ENCODE peak calls at places on chromosome 6, in six cellular contexts. One of them, this sample, is unnamed.

GRCh38 chr6:24980507-24981384 is 45.0 kb upstream of the RIPOR2 start:
- DNase-seq in NCI-H1105 treated with DMSO at 0.1 percent for 48 hours: peak
- DNase-seq in HTR-8/SVneo: no peak
- DNase-seq in myocyte: no peak
- DNase-seq in fibroblast of the aortic adventitia: peak
- DNase-seq in kidney epithelial cell: no peak
- DNase-seq in this sample: no peak

GRCh38 chr6:167323111-167323510 is 1.8 kb upstream of the TTLL2 start:
- DNase-seq in NCI-H1105 treated with DMSO at 0.1 percent for 48 hours: no peak
- DNase-seq in HTR-8/SVneo: no peak
- DNase-seq in myocyte: no peak
- DNase-seq in fibroblast of the aortic adventitia: no peak
- DNase-seq in kidney epithelial cell: no peak
- DNase-seq in this sample: no peak

GRCh38 chr6:32692019-32692418 is 25.6 kb upstream of the HLA-DQB1 start:
- DNase-seq in NCI-H1105 treated with DMSO at 0.1 percent for 48 hours: no peak
- DNase-seq in HTR-8/SVneo: no peak
- DNase-seq in myocyte: no peak
- DNase-seq in fibroblast of the aortic adventitia: no peak
- DNase-seq in kidney epithelial cell: no peak
- DNase-seq in this sample: peak

GRCh38 chr6:139330841-139331500 is 39.2 kb upstream of the TXLNB start:
- DNase-seq in NCI-H1105 treated with DMSO at 0.1 percent for 48 hours: no peak
- DNase-seq in HTR-8/SVneo: no peak
- DNase-seq in myocyte: peak
- DNase-seq in fibroblast of the aortic adventitia: peak
- DNase-seq in kidney epithelial cell: no peak
- DNase-seq in this sample: no peak

GRCh38 chr6:20266851-20267608 is 54.8 kb upstream of the MBOAT1 start:
- DNase-seq in NCI-H1105 treated with DMSO at 0.1 percent for 48 hours: no peak
- DNase-seq in HTR-8/SVneo: no peak
- DNase-seq in myocyte: no peak
- DNase-seq in fibroblast of the aortic adventitia: no peak
- DNase-seq in kidney epithelial cell: no peak
- DNase-seq in this sample: no peak

GRCh38 chr6:53066059-53066406 is 829 bp downstream of the FBXO9 start:
- DNase-seq in NCI-H1105 treated with DMSO at 0.1 percent for 48 hours: peak
- DNase-seq in HTR-8/SVneo: peak
- DNase-seq in myocyte: peak
- DNase-seq in fibroblast of the aortic adventitia: peak
- DNase-seq in kidney epithelial cell: no peak
- DNase-seq in this sample: peak

GRCh38 chr6:137867685-137868509 is 838 bp downstream of the TNFAIP3 start:
- DNase-seq in NCI-H1105 treated with DMSO at 0.1 percent for 48 hours: no peak
- DNase-seq in HTR-8/SVneo: no peak
- DNase-seq in myocyte: peak
- DNase-seq in fibroblast of the aortic adventitia: no peak
- DNase-seq in kidney epithelial cell: no peak
- DNase-seq in this sample: peak

GRCh38 chr6:45949256-45949655 is 66.4 kb downstream of the CLIC5 start:
- DNase-seq in NCI-H1105 treated with DMSO at 0.1 percent for 48 hours: no peak
- DNase-seq in HTR-8/SVneo: no peak
- DNase-seq in myocyte: no peak
- DNase-seq in fibroblast of the aortic adventitia: no peak
- DNase-seq in kidney epithelial cell: no peak
- DNase-seq in this sample: no peak

GRCh38 chr6:33203443-33204164 is 851 bp upstream of the HSD17B8 start:
- DNase-seq in NCI-H1105 treated with DMSO at 0.1 percent for 48 hours: no peak
- DNase-seq in HTR-8/SVneo: no peak
- DNase-seq in myocyte: no peak
- DNase-seq in fibroblast of the aortic adventitia: no peak
- DNase-seq in kidney epithelial cell: no peak
- DNase-seq in this sample: no peak

GRCh38 chr6:25369043-25369442 is 89.9 kb downstream of the CARMIL1 start:
- DNase-seq in NCI-H1105 treated with DMSO at 0.1 percent for 48 hours: peak
- DNase-seq in HTR-8/SVneo: no peak
- DNase-seq in myocyte: no peak
- DNase-seq in fibroblast of the aortic adventitia: peak
- DNase-seq in kidney epithelial cell: no peak
- DNase-seq in this sample: no peak

GRCh38 chr6:107600936-107601335 is 111.0 kb downstream of the SOBP start:
- DNase-seq in NCI-H1105 treated with DMSO at 0.1 percent for 48 hours: no peak
- DNase-seq in HTR-8/SVneo: peak
- DNase-seq in myocyte: peak
- DNase-seq in fibroblast of the aortic adventitia: peak
- DNase-seq in kidney epithelial cell: peak
- DNase-seq in this sample: no peak

GRCh38 chr6:4055420-4056041 is 23.4 kb downstream of the FAM217A start:
- DNase-seq in NCI-H1105 treated with DMSO at 0.1 percent for 48 hours: peak
- DNase-seq in HTR-8/SVneo: peak
- DNase-seq in myocyte: peak
- DNase-seq in fibroblast of the aortic adventitia: peak
- DNase-seq in kidney epithelial cell: peak
- DNase-seq in this sample: peak

GRCh38 chr6:29757701-29758293 is 34.6 kb downstream of the HLA-F start:
- DNase-seq in NCI-H1105 treated with DMSO at 0.1 percent for 48 hours: no peak
- DNase-seq in HTR-8/SVneo: no peak
- DNase-seq in myocyte: no peak
- DNase-seq in fibroblast of the aortic adventitia: no peak
- DNase-seq in kidney epithelial cell: no peak
- DNase-seq in this sample: no peak

GRCh38 chr6:143441680-143442359 is 8.7 kb downstream of the ADAT2 start:
- DNase-seq in NCI-H1105 treated with DMSO at 0.1 percent for 48 hours: no peak
- DNase-seq in HTR-8/SVneo: no peak
- DNase-seq in myocyte: no peak
- DNase-seq in fibroblast of the aortic adventitia: peak
- DNase-seq in kidney epithelial cell: no peak
- DNase-seq in this sample: no peak

GRCh38 chr6:156190270-156190669 is 586.9 kb upstream of the ARID1B start:
- DNase-seq in NCI-H1105 treated with DMSO at 0.1 percent for 48 hours: peak
- DNase-seq in HTR-8/SVneo: no peak
- DNase-seq in myocyte: no peak
- DNase-seq in fibroblast of the aortic adventitia: no peak
- DNase-seq in kidney epithelial cell: no peak
- DNase-seq in this sample: no peak

GRCh38 chr6:19669206-19669605 is 168.0 kb upstream of the ID4 start:
- DNase-seq in NCI-H1105 treated with DMSO at 0.1 percent for 48 hours: no peak
- DNase-seq in HTR-8/SVneo: no peak
- DNase-seq in myocyte: no peak
- DNase-seq in fibroblast of the aortic adventitia: peak
- DNase-seq in kidney epithelial cell: no peak
- DNase-seq in this sample: no peak

GRCh38 chr6:30483677-30484279 is 5.5 kb upstream of the HLA-E start:
- DNase-seq in NCI-H1105 treated with DMSO at 0.1 percent for 48 hours: peak
- DNase-seq in HTR-8/SVneo: peak
- DNase-seq in myocyte: peak
- DNase-seq in fibroblast of the aortic adventitia: peak
- DNase-seq in kidney epithelial cell: no peak
- DNase-seq in this sample: peak

GRCh38 chr6:158170656-158171081 is 2.5 kb downstream of the GTF2H5 start:
- DNase-seq in NCI-H1105 treated with DMSO at 0.1 percent for 48 hours: no peak
- DNase-seq in HTR-8/SVneo: peak
- DNase-seq in myocyte: peak
- DNase-seq in fibroblast of the aortic adventitia: peak
- DNase-seq in kidney epithelial cell: peak
- DNase-seq in this sample: no peak

GRCh38 chr6:169188051-169188863 is 65.4 kb downstream of the THBS2 start:
- DNase-seq in NCI-H1105 treated with DMSO at 0.1 percent for 48 hours: no peak
- DNase-seq in HTR-8/SVneo: peak
- DNase-seq in myocyte: peak
- DNase-seq in fibroblast of the aortic adventitia: peak
- DNase-seq in kidney epithelial cell: peak
- DNase-seq in this sample: no peak

GRCh38 chr6:8608737-8609136 is 173.4 kb upstream of the SLC35B3 start:
- DNase-seq in NCI-H1105 treated with DMSO at 0.1 percent for 48 hours: no peak
- DNase-seq in HTR-8/SVneo: no peak
- DNase-seq in myocyte: no peak
- DNase-seq in fibroblast of the aortic adventitia: no peak
- DNase-seq in kidney epithelial cell: no peak
- DNase-seq in this sample: no peak

GRCh38 chr6:40640591-40641293 is 53.6 kb upstream of the LRFN2 start:
- DNase-seq in NCI-H1105 treated with DMSO at 0.1 percent for 48 hours: no peak
- DNase-seq in HTR-8/SVneo: no peak
- DNase-seq in myocyte: no peak
- DNase-seq in fibroblast of the aortic adventitia: no peak
- DNase-seq in kidney epithelial cell: no peak
- DNase-seq in this sample: no peak

GRCh38 chr6:39899540-39900295 is 34.5 kb downstream of the MOCS1 start:
- DNase-seq in NCI-H1105 treated with DMSO at 0.1 percent for 48 hours: no peak
- DNase-seq in HTR-8/SVneo: no peak
- DNase-seq in myocyte: no peak
- DNase-seq in fibroblast of the aortic adventitia: no peak
- DNase-seq in kidney epithelial cell: no peak
- DNase-seq in this sample: no peak

GRCh38 chr6:104404377-104404776 is 455.3 kb downstream of the HACE1 start:
- DNase-seq in NCI-H1105 treated with DMSO at 0.1 percent for 48 hours: no peak
- DNase-seq in HTR-8/SVneo: no peak
- DNase-seq in myocyte: no peak
- DNase-seq in fibroblast of the aortic adventitia: no peak
- DNase-seq in kidney epithelial cell: no peak
- DNase-seq in this sample: peak

GRCh38 chr6:89580997-89581666 is 57.4 kb downstream of the LYRM2 start:
- DNase-seq in NCI-H1105 treated with DMSO at 0.1 percent for 48 hours: no peak
- DNase-seq in HTR-8/SVneo: no peak
- DNase-seq in myocyte: no peak
- DNase-seq in fibroblast of the aortic adventitia: no peak
- DNase-seq in kidney epithelial cell: no peak
- DNase-seq in this sample: no peak

GRCh38 chr6:138116661-138116999 is 9.4 kb upstream of the PERP start:
- DNase-seq in NCI-H1105 treated with DMSO at 0.1 percent for 48 hours: no peak
- DNase-seq in HTR-8/SVneo: no peak
- DNase-seq in myocyte: no peak
- DNase-seq in fibroblast of the aortic adventitia: no peak
- DNase-seq in kidney epithelial cell: no peak
- DNase-seq in this sample: no peak

GRCh38 chr6:24149836-24150235 is 23.8 kb downstream of the NRSN1 start:
- DNase-seq in NCI-H1105 treated with DMSO at 0.1 percent for 48 hours: no peak
- DNase-seq in HTR-8/SVneo: no peak
- DNase-seq in myocyte: no peak
- DNase-seq in fibroblast of the aortic adventitia: no peak
- DNase-seq in kidney epithelial cell: no peak
- DNase-seq in this sample: no peak

GRCh38 chr6:116386581-116387299 is 16.0 kb downstream of the DSE start:
- DNase-seq in NCI-H1105 treated with DMSO at 0.1 percent for 48 hours: no peak
- DNase-seq in HTR-8/SVneo: no peak
- DNase-seq in myocyte: peak
- DNase-seq in fibroblast of the aortic adventitia: peak
- DNase-seq in kidney epithelial cell: no peak
- DNase-seq in this sample: no peak

GRCh38 chr6:52049252-52050050 is 38.0 kb downstream of the PKHD1 start:
- DNase-seq in NCI-H1105 treated with DMSO at 0.1 percent for 48 hours: peak
- DNase-seq in HTR-8/SVneo: peak
- DNase-seq in myocyte: peak
- DNase-seq in fibroblast of the aortic adventitia: peak
- DNase-seq in kidney epithelial cell: no peak
- DNase-seq in this sample: peak

GRCh38 chr6:89291256-89291819 is 23.8 kb downstream of the GABRR2 start:
- DNase-seq in NCI-H1105 treated with DMSO at 0.1 percent for 48 hours: no peak
- DNase-seq in HTR-8/SVneo: no peak
- DNase-seq in myocyte: no peak
- DNase-seq in fibroblast of the aortic adventitia: no peak
- DNase-seq in kidney epithelial cell: no peak
- DNase-seq in this sample: no peak

GRCh38 chr6:52496609-52497008 is 76.5 kb downstream of the EFHC1 start:
- DNase-seq in NCI-H1105 treated with DMSO at 0.1 percent for 48 hours: no peak
- DNase-seq in HTR-8/SVneo: no peak
- DNase-seq in myocyte: no peak
- DNase-seq in fibroblast of the aortic adventitia: peak
- DNase-seq in kidney epithelial cell: no peak
- DNase-seq in this sample: no peak

GRCh38 chr6:158819213-158819976 is at the start of gene EZR:
- DNase-seq in NCI-H1105 treated with DMSO at 0.1 percent for 48 hours: peak
- DNase-seq in HTR-8/SVneo: peak
- DNase-seq in myocyte: peak
- DNase-seq in fibroblast of the aortic adventitia: peak
- DNase-seq in kidney epithelial cell: no peak
- DNase-seq in this sample: peak